ENCODE peak calls at places on chromosomes 4 and X, in six cellular contexts. T is H4, K is AG04450, G is C1 segment of cervical spinal cord, V is transverse colon, Y is fibroblast of pulmonary artery. X is an unnamed sample.

GRCh38 chr4:34046580-34046979 is 2197.7 kb downstream of the ARAP2 start:
- DNase-seq in K (no peak), G (no peak), Y (peak), T (peak), V (no peak), X (no peak)

GRCh38 chr4:142211444-142211843 is 575.1 kb downstream of the IL15 start:
- DNase-seq in K (no peak), G (no peak), Y (no peak), V (no peak), T (no peak), X (no peak)

GRCh38 chr4:41687971-41688370 is 60.6 kb downstream of the PHOX2B start:
- DNase-seq in Y (no peak), V (no peak), G (no peak), K (no peak), T (no peak), X (no peak)

GRCh38 chrX:30530591-30530990 is 47.0 kb downstream of the TASL start:
- DNase-seq in Y (peak), V (no peak), T (no peak), G (no peak), K (no peak), X (no peak)

GRCh38 chr4:82560853-82561744 is 689 bp downstream of the TMEM150C start:
- DNase-seq in T (no peak), K (no peak), V (peak), G (peak), Y (no peak), X (no peak)

GRCh38 chrX:23901805-23902204 is 5.9 kb downstream of the APOO start:
- DNase-seq in K (peak), V (peak), G (peak), T (peak), Y (peak), X (peak)

GRCh38 chr4:176123710-176124407 is 58.2 kb downstream of the WDR17 start:
- DNase-seq in K (no peak), Y (peak), V (peak), G (no peak), T (peak), X (no peak)

GRCh38 chr4:75726577-75726976 is 2.2 kb downstream of the USO1 start:
- DNase-seq in G (no peak), T (no peak), V (no peak), Y (no peak), K (no peak), X (no peak)

GRCh38 chr4:81845273-81845672 is 373.6 kb upstream of the RASGEF1B start:
- DNase-seq in Y (no peak), G (no peak), V (no peak), T (no peak), K (no peak), X (no peak)

GRCh38 chr4:140189846-140190245 is 35.9 kb upstream of the MAML3 start:
- DNase-seq in K (no peak), Y (no peak), V (no peak), G (no peak), T (no peak), X (no peak)

X was measured in NCI-H774.